ENCODE peak calls at places on chromosomes 3 and 15, in four cellular contexts. E, K, V and Q are unnamed samples.

GRCh38 chr15:60390931-60391501 is 6.8 kb downstream of the ANXA2 start:
- DNase-seq in E (peak), K (peak), V (no peak), Q (peak)

GRCh38 chr15:89057506-89058133 is 30.6 kb upstream of the ABHD2 start:
- DNase-seq in E (peak), K (peak), V (peak), Q (peak)

GRCh38 chr15:52527898-52528464 is 699 bp downstream of the MYO5A start:
- DNase-seq in E (peak), K (peak), V (peak), Q (peak)

GRCh38 chr3:102006812-102007485 is 157.6 kb downstream of the NFKBIZ start:
- DNase-seq in E (peak), K (peak), V (no peak), Q (no peak)

GRCh38 chr3:137194301-137194700 is 236.5 kb downstream of the IL20RB start:
- DNase-seq in E (no peak), K (no peak), V (no peak), Q (no peak)

GRCh38 chr3:142992323-142992722 is 9.0 kb upstream of the U2SURP start:
- DNase-seq in E (no peak), K (no peak), V (no peak), Q (no peak)

GRCh38 chr3:53056442-53056841 is 10.6 kb upstream of the SFMBT1 start:
- DNase-seq in E (peak), K (peak), V (peak), Q (no peak)

GRCh38 chr3:41274944-41275668 is 75.8 kb downstream of the CTNNB1 start:
- DNase-seq in E (peak), K (peak), V (no peak), Q (no peak)

GRCh38 chr3:48402281-48402732 is 27.6 kb downstream of the PLXNB1 start:
- DNase-seq in E (peak), K (peak), V (no peak), Q (peak)

GRCh38 chr3:3821780-3822179 is 22.5 kb downstream of the LRRN1 start:
- DNase-seq in E (no peak), K (peak), V (no peak), Q (no peak)

GRCh38 chr15:65804252-65804931 is 12.3 kb upstream of the DENND4A start:
- DNase-seq in E (peak), K (no peak), V (no peak), Q (no peak)

GRCh38 chr3:50873376-50874157 is 198.8 kb downstream of the DOCK3 start:
- DNase-seq in E (no peak), K (no peak), V (no peak), Q (no peak)

GRCh38 chr3:192188218-192188835 is 539.0 kb downstream of the FGF12 start:
- DNase-seq in E (no peak), K (peak), V (peak), Q (peak)

GRCh38 chr15:94236638-94237037 is 5.3 kb downstream of the MCTP2 start:
- DNase-seq in E (no peak), K (peak), V (no peak), Q (no peak)

GRCh38 chr3:34582054-34582453 is 783.6 kb downstream of the PDCD6IP start:
- DNase-seq in E (no peak), K (no peak), V (no peak), Q (no peak)

GRCh38 chr3:135633078-135633477 is 332.4 kb upstream of the PPP2R3A start:
- DNase-seq in E (no peak), K (no peak), V (no peak), Q (no peak)

GRCh38 chr3:134279466-134279865 is 28.8 kb upstream of the RYK start:
- DNase-seq in E (peak), K (no peak), V (no peak), Q (no peak)

GRCh38 chr3:88219138-88219792 is 69.5 kb downstream of the C3orf38 start:
- DNase-seq in E (peak), K (peak), V (peak), Q (no peak)

GRCh38 chr3:46700772-46701171 is 420 bp upstream of the TMIE start:
- DNase-seq in E (no peak), K (peak), V (no peak), Q (no peak)

GRCh38 chr15:56207092-56207491 is 36.6 kb downstream of the RFX7 start:
- DNase-seq in E (no peak), K (no peak), V (no peak), Q (no peak)